ENCODE peak calls at places on chromosome 19, in seven cellular contexts. C is nephron progenitor cell; J is hypothalamus; S is activated naive CD4-positive, alpha-beta T cell treated with Interleukin-2 at 50 U/mL for 16 hours; Q is naive thymus-derived CD8-positive, alpha-beta T cell; V is natural killer cell; R is heart left ventricle. I is an unnamed sample.

GRCh38 chr19:33690461-33691427 is 69.0 kb downstream of the CHST8 start:
- DNase-seq in Q (no peak), V (no peak), C (no peak), S (no peak), J (no peak), R (no peak), I (no peak)

GRCh38 chr19:31591258-31591657 is 242.0 kb upstream of the TSHZ3 start:
- DNase-seq in R (no peak), C (no peak), V (no peak), Q (no peak), J (no peak), S (no peak), I (no peak)

GRCh38 chr19:55623130-55623868 is 1.1 kb downstream of the ZNF784 start:
- DNase-seq in Q (no peak), C (no peak), V (no peak), R (no peak), S (no peak), J (no peak), I (no peak)

GRCh38 chr19:47798904-47799266 is 5.5 kb downstream of the TPRX1 start:
- DNase-seq in S (no peak), J (no peak), R (no peak), C (no peak), V (no peak), Q (no peak), I (no peak)

GRCh38 chr19:10678813-10679212 is 22.4 kb upstream of the QTRT1 start:
- DNase-seq in V (no peak), Q (no peak), C (no peak), J (no peak), S (no peak), R (no peak), I (no peak)

GRCh38 chr19:49469828-49470614 is 4.0 kb upstream of the FLT3LG start:
- DNase-seq in R (no peak), V (peak), J (no peak), S (peak), Q (peak), C (no peak), I (no peak)

GRCh38 chr19:17647071-17648020 is 40.8 kb downstream of the UNC13A start:
- DNase-seq in S (no peak), Q (no peak), J (no peak), R (no peak), C (no peak), V (no peak), I (no peak)

GRCh38 chr19:45973564-45974338 is at the start of gene NOVA2:
- DNase-seq in C (peak), Q (peak), J (peak), V (no peak), R (peak), S (peak), I (peak)

GRCh38 chr19:45154064-45154827 is 6.5 kb downstream of the NKPD1 start:
- DNase-seq in V (no peak), C (no peak), Q (no peak), R (no peak), S (no peak), J (no peak), I (no peak)

GRCh38 chr19:17394891-17395415 is 957 bp upstream of the CCDC194 start:
- DNase-seq in S (peak), V (no peak), Q (no peak), J (no peak), R (no peak), C (peak), I (peak)

GRCh38 chr19:49932731-49933131 is 3.4 kb upstream of the NUP62 start:
- DNase-seq in V (peak), R (no peak), Q (peak), C (no peak), J (no peak), S (peak), I (no peak)

GRCh38 chr19:17538684-17539287 is 16.7 kb upstream of the COLGALT1 start:
- DNase-seq in R (no peak), J (no peak), S (no peak), C (no peak), Q (peak), V (no peak), I (no peak)

GRCh38 chr19:7905298-7905697 is 1.6 kb downstream of the MAP2K7 start:
- DNase-seq in R (no peak), C (no peak), Q (no peak), V (peak), J (no peak), S (no peak), I (no peak)

GRCh38 chr19:47428177-47428894 is 9.0 kb upstream of the MEIS3 start:
- DNase-seq in S (peak), C (peak), Q (peak), R (peak), V (peak), J (peak), I (peak)

GRCh38 chr19:29724102-29724641 is 9.1 kb upstream of the C19orf12 start:
- DNase-seq in C (peak), Q (peak), V (no peak), J (no peak), S (peak), R (no peak), I (no peak)

GRCh38 chr19:48480151-48480475 is 10.9 kb downstream of the CYTH2 start:
- DNase-seq in Q (peak), S (peak), J (peak), C (no peak), R (peak), V (no peak), I (peak)

GRCh38 chr19:38250821-38251563 is 5.2 kb downstream of the PPP1R14A start:
- DNase-seq in S (no peak), V (no peak), Q (no peak), J (peak), R (peak), C (peak), I (no peak)

GRCh38 chr19:48147597-48148175 is 22.5 kb downstream of the LIG1 start:
- DNase-seq in J (no peak), Q (no peak), R (no peak), C (no peak), V (no peak), S (no peak), I (no peak)

GRCh38 chr19:1850809-1851544 is 2.7 kb upstream of the REXO1 start:
- DNase-seq in C (no peak), Q (no peak), R (no peak), V (no peak), S (no peak), J (no peak), I (no peak)

GRCh38 chr19:30170495-30171137 is 201.6 kb upstream of the ZNF536 start:
- DNase-seq in R (no peak), J (no peak), V (no peak), Q (no peak), S (no peak), C (no peak), I (no peak)

GRCh38 chr19:33702606-33703437 is 81.1 kb downstream of the CHST8 start:
- DNase-seq in V (no peak), C (no peak), Q (no peak), R (no peak), S (no peak), J (no peak), I (no peak)